ENCODE peak calls at places on chromosome 16, in seven cellular contexts. N is RPMI8226; K is NCI-H524; V is activated T-helper 1 cell treated with anti-CD3 and anti-CD28 coated beads, Interleukin-2, amount 50 U/mL, for 16 hours; M is T-helper 1 cell; P is A172; Q is SJSA1. G is an unnamed sample.

GRCh38 chr16:24288516-24288915 is 32.4 kb downstream of the CACNG3 start:
- DNase-seq in N (peak; percentile 10), K (no peak), V (no peak), M (no peak), P (no peak), Q (no peak), G (no peak)

GRCh38 chr16:88561485-88562369 is 8.5 kb upstream of the ZC3H18 start:
- DNase-seq in N (peak; percentile 43), K (no peak), V (peak; percentile 38), M (peak; percentile 32), P (peak; percentile 55), Q (peak; percentile 42), G (no peak)

GRCh38 chr16:4500283-4500682 is 24.1 kb downstream of the HMOX2 start:
- DNase-seq in N (no peak), K (no peak), V (no peak), M (no peak), P (peak; percentile 93), Q (peak; percentile 64), G (no peak)

GRCh38 chr16:20857281-20857680 is 42.9 kb downstream of the DCUN1D3 start:
- DNase-seq in N (no peak), K (no peak), V (no peak), M (no peak), P (no peak), Q (no peak), G (no peak)

GRCh38 chr16:58267524-58268243 is 27.1 kb downstream of the PRSS54 start:
- DNase-seq in N (no peak), K (no peak), V (no peak), M (no peak), P (no peak), Q (no peak), G (no peak)

GRCh38 chr16:88706288-88706964 is at the start of the genes CTU2 and RNF166:
- DNase-seq in N (peak; percentile 91), K (peak; percentile 78), V (peak; percentile 90), M (peak; percentile 95), P (peak; percentile 70), Q (peak; percentile 82), G (peak; percentile 88)

GRCh38 chr16:70701036-70701435 is 15.2 kb upstream of the MTSS2 start:
- DNase-seq in N (no peak), K (no peak), V (no peak), M (no peak), P (peak; percentile 53), Q (no peak), G (no peak)

GRCh38 chr16:70472786-70473433 is 18.5 kb downstream of the FCSK start:
- DNase-seq in N (no peak), K (no peak), V (no peak), M (no peak), P (no peak), Q (no peak), G (no peak)

GRCh38 chr16:9054460-9054859 is 37.0 kb upstream of the HAPSTR1 start:
- DNase-seq in N (no peak), K (no peak), V (no peak), M (no peak), P (no peak), Q (no peak), G (no peak)

G was measured in memory B cell.